ENCODE peak calls at places on chromosome 12, in five cellular contexts. C is IMR-90, F is K562, Y is GM12878, A is HepG2. L is an unnamed sample.

GRCh38 chr12:66756631-66757030 is 77.8 kb upstream of the GRIP1 start:
- DNase-seq in C (no peak), F (no peak), Y (no peak), A (no peak), L (no peak)

GRCh38 chr12:57233357-57234232 is 4.1 kb downstream of the SHMT2 start:
- DNase-seq in C (peak), F (no peak), Y (no peak), A (no peak), L (no peak)

GRCh38 chr12:116687888-116688287 is 50.0 kb downstream of the SPRING1 start:
- DNase-seq in C (no peak), F (peak), Y (no peak), A (peak), L (peak)

GRCh38 chr12:64706366-64706765 is 52.8 kb downstream of the GNS start:
- DNase-seq in C (no peak), F (no peak), Y (no peak), A (no peak), L (no peak)

GRCh38 chr12:23055004-23055403 is 430.0 kb downstream of the ETNK1 start:
- DNase-seq in C (peak), F (peak), Y (no peak), A (peak), L (peak)

GRCh38 chr12:31250179-31250578 is 75.8 kb downstream of the SINHCAF start:
- DNase-seq in C (no peak), F (no peak), Y (no peak), A (no peak), L (no peak)

GRCh38 chr12:65389436-65389835 is 111.0 kb downstream of the MSRB3 start:
- DNase-seq in C (no peak), F (no peak), Y (no peak), A (no peak), L (no peak)

GRCh38 chr12:15757553-15758255 is 31.5 kb downstream of the EPS8 start:
- DNase-seq in C (peak), F (no peak), Y (no peak), A (peak), L (peak)

GRCh38 chr12:24488906-24489619 is 459.8 kb downstream of the BCAT1 start:
- DNase-seq in C (no peak), F (no peak), Y (no peak), A (no peak), L (no peak)

GRCh38 chr12:104357431-104357952 is 54.0 kb downstream of the EID3 start:
- DNase-seq in C (peak), F (no peak), Y (no peak), A (no peak), L (peak)

GRCh38 chr12:104359216-104359615 is 55.7 kb downstream of the EID3 start:
- DNase-seq in C (no peak), F (no peak), Y (no peak), A (no peak), L (peak)

GRCh38 chr12:104360157-104360556 is 56.6 kb downstream of the EID3 start:
- DNase-seq in C (peak), F (no peak), Y (no peak), A (no peak), L (no peak)

GRCh38 chr12:104358353-104359003 is 54.9 kb downstream of the EID3 start:
- DNase-seq in C (peak), F (peak), Y (peak), A (peak), L (no peak)

GRCh38 chr12:104360988-104361707 is 57.6 kb downstream of the EID3 start:
- DNase-seq in C (peak), F (peak), Y (no peak), A (no peak), L (peak)
- TF ChIP-seq USF2 in C (peak), F (peak), Y (no peak), A (no peak), L (peak)

GRCh38 chr12:122793685-122794106 is 19.3 kb downstream of the CCDC62 start:
- DNase-seq in C (peak), F (peak), Y (no peak), A (peak), L (peak)

GRCh38 chr12:122785503-122785902 is 11.1 kb downstream of the CCDC62 start:
- DNase-seq in C (no peak), F (no peak), Y (no peak), A (no peak), L (no peak)

GRCh38 chr12:122789637-122790036 is 15.3 kb downstream of the CCDC62 start:
- DNase-seq in C (no peak), F (no peak), Y (no peak), A (no peak), L (no peak)

GRCh38 chr12:122788387-122788786 is 14.0 kb downstream of the CCDC62 start:
- DNase-seq in C (peak), F (no peak), Y (no peak), A (no peak), L (no peak)

DNA sequence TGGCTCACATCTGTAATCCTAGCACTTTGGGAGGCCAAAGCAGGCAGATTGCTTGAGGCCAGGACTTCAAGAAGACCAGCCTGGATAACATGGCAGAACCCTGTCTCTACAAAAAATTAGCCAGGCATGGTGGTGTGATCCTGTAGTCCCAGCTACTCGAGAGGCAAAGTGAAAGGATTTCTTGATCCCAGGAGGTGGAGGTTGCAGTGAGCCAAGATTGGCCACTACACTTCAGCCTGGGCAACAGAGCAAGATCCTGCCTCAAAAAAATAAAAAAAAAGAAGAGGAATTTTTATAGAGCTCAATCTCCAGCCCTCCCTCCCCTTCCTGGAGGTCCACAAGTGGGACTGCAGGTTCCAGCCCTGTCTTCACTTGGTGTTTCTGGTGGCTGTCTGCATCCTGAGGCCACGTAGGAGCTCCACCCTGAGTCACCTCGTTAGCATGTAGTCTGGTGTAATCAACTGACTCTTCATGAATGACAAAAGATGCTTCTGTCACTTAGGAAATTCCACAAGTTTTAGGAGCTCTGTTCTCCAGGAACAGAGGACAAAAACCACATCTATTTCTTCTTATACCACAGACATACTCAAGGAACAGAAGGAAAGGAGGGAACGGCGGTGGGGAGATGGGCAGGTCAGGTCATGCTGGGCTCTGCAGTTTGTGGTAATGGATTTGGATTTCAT is 16.2 kb downstream of the CCDC62 start:
- DNase-seq in C (peak), F (no peak), Y (no peak), A (no peak), L (no peak)
- TF ChIP-seq RAD21 in C (no peak), F (no peak), Y (no peak), A (no peak), L (no peak)

GRCh38 chr12:41014643-41015020 is 173.5 kb upstream of the PDZRN4 start:
- DNase-seq in C (peak), F (no peak), Y (no peak), A (no peak), L (peak)

GRCh38 chr12:41008472-41008871 is 179.6 kb upstream of the PDZRN4 start:
- DNase-seq in C (no peak), F (no peak), Y (no peak), A (no peak), L (no peak)

GRCh38 chr12:41013921-41014642 is 174.0 kb upstream of the PDZRN4 start:
- DNase-seq in C (no peak), F (no peak), Y (no peak), A (no peak), L (no peak)

GRCh38 chr12:41011939-41012338 is 176.2 kb upstream of the PDZRN4 start:
- DNase-seq in C (no peak), F (no peak), Y (no peak), A (peak), L (no peak)
- TF ChIP-seq BHLHE40 in C (no peak), F (no peak), Y (no peak), A (no peak), L (no peak)

GRCh38 chr12:91219919-91220318 is 37.3 kb upstream of the DCN start:
- DNase-seq in C (no peak), F (no peak), Y (no peak), A (no peak), L (no peak)

GRCh38 chr12:91211869-91212268 is 29.3 kb upstream of the DCN start:
- DNase-seq in C (peak), F (no peak), Y (no peak), A (no peak), L (no peak)

GRCh38 chr12:91215940-91216454 is 33.4 kb upstream of the DCN start:
- DNase-seq in C (peak), F (no peak), Y (no peak), A (no peak), L (peak)

GRCh38 chr12:91219511-91219910 is 36.9 kb upstream of the DCN start:
- DNase-seq in C (peak), F (no peak), Y (no peak), A (no peak), L (no peak)

GRCh38 chr12:91216871-91217270 is 34.3 kb upstream of the DCN start:
- DNase-seq in C (peak), F (no peak), Y (no peak), A (no peak), L (no peak)
- TF ChIP-seq USF2 in C (no peak), F (no peak), Y (no peak), A (no peak), L (no peak)

GRCh38 chr12:69057742-69058141 is 124.8 kb upstream of the CPM start:
- DNase-seq in C (no peak), F (no peak), Y (no peak), A (no peak), L (no peak)

GRCh38 chr12:69054343-69055056 is 121.5 kb upstream of the CPM start:
- DNase-seq in C (no peak), F (no peak), Y (no peak), A (peak), L (no peak)

GRCh38 chr12:69055706-69056105 is 122.7 kb upstream of the CPM start:
- DNase-seq in C (no peak), F (no peak), Y (no peak), A (no peak), L (no peak)

GRCh38 chr12:69056743-69057515 is 124.0 kb upstream of the CPM start:
- DNase-seq in C (peak), F (no peak), Y (no peak), A (no peak), L (no peak)

GRCh38 chr12:69055280-69055679 is 122.3 kb upstream of the CPM start:
- DNase-seq in C (no peak), F (no peak), Y (no peak), A (peak), L (no peak)
- TF ChIP-seq RAD21 in C (no peak), F (no peak), Y (no peak), A (no peak), L (no peak)

GRCh38 chr12:55748230-55748993 is 5.5 kb downstream of the GDF11 start:
- DNase-seq in C (no peak), F (no peak), Y (no peak), A (no peak), L (no peak)

GRCh38 chr12:55743967-55744931 is 1.3 kb downstream of the GDF11 start:
- DNase-seq in C (no peak), F (peak), Y (no peak), A (no peak), L (no peak)

GRCh38 chr12:55746147-55746912 is 3.4 kb downstream of the GDF11 start:
- DNase-seq in C (no peak), F (no peak), Y (no peak), A (no peak), L (no peak)

GRCh38 chr12:55745361-55746146 is 2.6 kb downstream of the GDF11 start:
- DNase-seq in C (no peak), F (peak), Y (no peak), A (peak), L (no peak)

DNA sequence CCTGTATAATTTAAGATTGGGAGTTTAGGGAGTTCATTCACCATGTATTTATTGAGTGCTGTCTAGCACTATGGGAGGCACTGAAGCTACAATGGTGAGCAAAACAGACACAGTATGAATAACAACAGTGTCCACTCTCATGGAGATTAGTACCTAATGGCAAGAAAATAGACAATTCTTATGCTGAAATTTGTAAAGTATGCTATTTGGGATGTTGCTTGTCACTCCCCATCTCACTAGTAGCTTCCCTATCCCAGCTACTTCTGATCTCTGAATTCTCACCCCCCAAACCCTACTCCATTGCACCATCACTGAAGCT is 4.0 kb downstream of the GDF11 start:
- DNase-seq in C (no peak), F (no peak), Y (no peak), A (no peak), L (no peak)
- TF ChIP-seq BHLHE40 in C (no peak), F (no peak), Y (no peak), A (no peak), L (no peak)

L was measured in A549.